ENCODE peak calls at places on chromosomes 13 and 19, in seven cellular contexts. Q, W, T, U, E, R and H are unnamed samples.

GRCh38 chr19:21117041-21117907 is 24.6 kb upstream of the ZNF431 start:
- DNase-seq in W (no peak), Q (no peak), R (peak; percentile 64), E (no peak), T (no peak), U (no peak), H (no peak)

GRCh38 chr13:22128413-22129198 is 457.7 kb downstream of the FGF9 start:
- DNase-seq in W (no peak), U (no peak), E (no peak), R (no peak), Q (no peak), T (no peak), H (no peak)

GRCh38 chr19:46746281-46746965 is at the start of gene STRN4:
- DNase-seq in U (no peak), R (no peak), T (peak; percentile 58), W (peak; percentile 39), Q (no peak), E (no peak), H (peak; percentile 60)

GRCh38 chr19:39351537-39352037 is 9.4 kb downstream of the SAMD4B start:
- DNase-seq in R (no peak), T (no peak), Q (no peak), E (peak; percentile 42), W (no peak), U (no peak), H (no peak)

GRCh38 chr19:30717381-30717780 is 345.2 kb downstream of the ZNF536 start:
- DNase-seq in E (no peak), U (no peak), T (no peak), Q (no peak), W (no peak), R (no peak), H (no peak)

GRCh38 chr13:29756506-29756905 is 93.9 kb downstream of the UBL3 start:
- DNase-seq in T (no peak), Q (no peak), E (no peak), U (no peak), R (no peak), W (no peak), H (no peak)

GRCh38 chr19:19544257-19545127 is 6.4 kb downstream of the CILP2 start:
- DNase-seq in R (no peak), Q (no peak), E (no peak), U (no peak), W (no peak), T (no peak), H (no peak)

GRCh38 chr19:3403489-3404323 is 37.3 kb downstream of the NFIC start:
- DNase-seq in R (no peak), T (no peak), W (peak; percentile 54), U (peak; percentile 82), Q (peak; percentile 93), E (no peak), H (no peak)

GRCh38 chr13:77781804-77782203 is 84.3 kb downstream of the SLAIN1 start:
- DNase-seq in Q (no peak), W (no peak), T (no peak), U (no peak), R (no peak), E (no peak), H (no peak)

GRCh38 chr19:7870571-7871279 is 3.5 kb downstream of the PRR36 start:
- DNase-seq in W (peak; percentile 91), U (peak; percentile 89), Q (no peak), T (peak; percentile 65), E (peak; percentile 98), R (no peak), H (peak; percentile 43)

GRCh38 chr13:20774746-20775145 is 985 bp upstream of the EEF1AKMT1 start:
- DNase-seq in U (no peak), Q (no peak), E (no peak), T (no peak), R (no peak), W (no peak), H (no peak)

GRCh38 chr13:112213467-112214245 is 146.7 kb downstream of the SOX1 start:
- DNase-seq in Q (no peak), E (peak; percentile 20), W (no peak), R (no peak), T (peak; percentile 1), U (peak; percentile 79), H (no peak)

GRCh38 chr19:8334458-8335342 is 8.4 kb downstream of the KANK3 start:
- DNase-seq in W (no peak), E (peak; percentile 84), Q (no peak), R (no peak), U (peak; percentile 74), T (peak; percentile 68), H (no peak)

GRCh38 chr13:110714798-110715394 is 1.4 kb downstream of the ING1 start:
- DNase-seq in U (peak; percentile 83), R (no peak), W (peak; percentile 59), E (no peak), T (no peak), Q (no peak), H (peak; percentile 40)

GRCh38 chr13:97979556-97979955 is 26.1 kb downstream of the IPO5 start:
- DNase-seq in W (no peak), R (no peak), U (no peak), E (no peak), Q (no peak), T (no peak), H (no peak)

GRCh38 chr19:13027557-13027956 is 32.3 kb downstream of the NFIX start:
- DNase-seq in E (no peak), R (no peak), U (no peak), W (no peak), T (no peak), Q (no peak), H (no peak)

GRCh38 chr19:9671654-9672053 is 3.2 kb downstream of the ZNF562 start:
- DNase-seq in E (no peak), Q (no peak), U (no peak), T (no peak), R (no peak), W (no peak), H (no peak)

GRCh38 chr13:45482571-45483173 is 17.9 kb downstream of the COG3 start:
- DNase-seq in W (no peak), R (peak; percentile 73), T (no peak), Q (no peak), U (no peak), E (no peak), H (no peak)

GRCh38 chr13:79056706-79057105 is 349.3 kb downstream of the RBM26 start:
- DNase-seq in T (no peak), E (no peak), Q (no peak), U (no peak), R (no peak), W (no peak), H (no peak)

GRCh38 chr13:93290503-93290902 is 63.9 kb downstream of the GPC6 start:
- DNase-seq in R (no peak), W (no peak), T (no peak), Q (no peak), U (no peak), E (no peak), H (no peak)

GRCh38 chr19:48715276-48715675 is 4.2 kb downstream of the MAMSTR start:
- DNase-seq in W (no peak), R (no peak), T (no peak), U (no peak), Q (no peak), E (no peak), H (no peak)

GRCh38 chr19:49347835-49348234 is 12.6 kb downstream of the CD37 start:
- DNase-seq in R (no peak), E (peak; percentile 92), T (peak; percentile 39), Q (peak; percentile 47), W (peak; percentile 73), U (no peak), H (no peak)

GRCh38 chr19:12872941-12873890 is 8.0 kb downstream of the DNASE2 start:
- DNase-seq in Q (no peak), E (peak; percentile 64), T (peak; percentile 81), W (no peak), U (peak; percentile 79), R (peak; percentile 54), H (peak; percentile 51)

GRCh38 chr13:99363949-99364348 is 56.8 kb upstream of the GPR183 start:
- DNase-seq in W (no peak), E (no peak), R (no peak), Q (no peak), U (no peak), T (no peak), H (no peak)

GRCh38 chr13:111319521-111319920 is 921 bp upstream of the TEX29 start:
- DNase-seq in W (no peak), E (no peak), Q (no peak), T (no peak), U (no peak), R (no peak), H (no peak)

GRCh38 chr13:91100944-91101343 is 246.5 kb upstream of the MIR17HG start:
- DNase-seq in W (no peak), Q (no peak), T (no peak), U (no peak), E (no peak), R (no peak), H (no peak)

GRCh38 chr19:18070181-18070580 is 16.6 kb downstream of the IL12RB1 start:
- DNase-seq in U (no peak), W (no peak), E (no peak), Q (no peak), R (no peak), T (no peak), H (no peak)

GRCh38 chr13:77300176-77301141 is 26.4 kb downstream of the MYCBP2 start:
- DNase-seq in R (no peak), E (peak; percentile 16), T (no peak), U (no peak), W (no peak), Q (peak; percentile 43), H (no peak)

GRCh38 chr19:37855098-37855497 is 51.3 kb downstream of the WDR87 start:
- DNase-seq in Q (no peak), R (peak; percentile 19), T (no peak), E (no peak), U (peak; percentile 50), W (no peak), H (peak; percentile 20)

GRCh38 chr19:13103961-13104847 is 1.5 kb upstream of the LYL1 start:
- DNase-seq in T (no peak), Q (no peak), U (peak; percentile 92), W (peak; percentile 45), R (no peak), E (no peak), H (peak; percentile 61)

GRCh38 chr19:12666305-12667048 is at the start of the genes MAN2B1 and WDR83:
- DNase-seq in E (peak; percentile 41), W (peak; percentile 76), R (no peak), U (peak; percentile 86), T (peak; percentile 74), Q (no peak), H (peak; percentile 83)